ENCODE peak calls at places on chromosomes 1 and 21, in nine cellular contexts. One of them, this sample, is unnamed. For H3K36me3, the result is how much of the 10 kb centered on the place peaks cover.

GRCh38 chr1:216723274-216723780 is at the start of gene ESRRG:
- DNase-seq in PC-3: no peak
- DNase-seq in thyroid gland: peak
- DNase-seq in bronchial epithelial cell: peak
- DNase-seq in gastrocnemius medialis: peak
- DNase-seq in naive thymus-derived CD4-positive, alpha-beta T cell: no peak
- DNase-seq in IMR-90: peak
- DNase-seq in uterus: no peak
- DNase-seq in mucosa of descending colon: peak
- DNase-seq in this sample: peak

GRCh38 chr1:153881764-153882163 is 41.0 kb downstream of the GATAD2B start:
- DNase-seq in PC-3: no peak
- DNase-seq in thyroid gland: no peak
- DNase-seq in bronchial epithelial cell: no peak
- DNase-seq in gastrocnemius medialis: no peak
- DNase-seq in naive thymus-derived CD4-positive, alpha-beta T cell: no peak
- DNase-seq in IMR-90: peak
- DNase-seq in uterus: no peak
- DNase-seq in mucosa of descending colon: no peak
- DNase-seq in this sample: no peak

GRCh38 chr1:25148673-25149300 is 83.5 kb downstream of the SYF2 start:
- DNase-seq in PC-3: peak
- DNase-seq in thyroid gland: no peak
- DNase-seq in bronchial epithelial cell: peak
- DNase-seq in gastrocnemius medialis: no peak
- DNase-seq in naive thymus-derived CD4-positive, alpha-beta T cell: peak
- DNase-seq in IMR-90: no peak
- DNase-seq in uterus: no peak
- DNase-seq in mucosa of descending colon: peak
- DNase-seq in this sample: peak

GRCh38 chr1:121538943-121539575 is 354.3 kb downstream of the SRGAP2C start:
- DNase-seq in PC-3: no peak
- DNase-seq in thyroid gland: no peak
- DNase-seq in bronchial epithelial cell: peak
- DNase-seq in gastrocnemius medialis: no peak
- DNase-seq in naive thymus-derived CD4-positive, alpha-beta T cell: no peak
- DNase-seq in IMR-90: no peak
- DNase-seq in uterus: no peak
- DNase-seq in mucosa of descending colon: no peak
- DNase-seq in this sample: no peak

GRCh38 chr1:8818325-8818775 is 910 bp upstream of the RERE start:
- DNase-seq in PC-3: peak
- DNase-seq in thyroid gland: no peak
- DNase-seq in bronchial epithelial cell: peak
- DNase-seq in gastrocnemius medialis: peak
- DNase-seq in naive thymus-derived CD4-positive, alpha-beta T cell: no peak
- DNase-seq in IMR-90: peak
- DNase-seq in uterus: peak
- DNase-seq in mucosa of descending colon: peak
- DNase-seq in this sample: peak

GRCh38 chr1:57422271-57423134 is 1.4 kb downstream of the DAB1 start:
- DNase-seq in PC-3: no peak
- DNase-seq in thyroid gland: no peak
- DNase-seq in bronchial epithelial cell: no peak
- DNase-seq in gastrocnemius medialis: no peak
- DNase-seq in naive thymus-derived CD4-positive, alpha-beta T cell: no peak
- DNase-seq in IMR-90: peak
- DNase-seq in uterus: no peak
- DNase-seq in mucosa of descending colon: no peak
- DNase-seq in this sample: no peak

GRCh38 chr1:17335821-17336718 is 28.1 kb downstream of the PADI4 start:
- DNase-seq in PC-3: peak
- DNase-seq in thyroid gland: peak
- DNase-seq in bronchial epithelial cell: peak
- DNase-seq in gastrocnemius medialis: no peak
- DNase-seq in naive thymus-derived CD4-positive, alpha-beta T cell: peak
- DNase-seq in IMR-90: peak
- DNase-seq in uterus: no peak
- DNase-seq in mucosa of descending colon: peak
- DNase-seq in this sample: peak

GRCh38 chr1:31483012-31483946 is 70.3 kb downstream of the SERINC2 start:
- DNase-seq in PC-3: no peak
- DNase-seq in thyroid gland: no peak
- DNase-seq in bronchial epithelial cell: peak
- DNase-seq in gastrocnemius medialis: peak
- DNase-seq in naive thymus-derived CD4-positive, alpha-beta T cell: no peak
- DNase-seq in IMR-90: peak
- DNase-seq in uterus: no peak
- DNase-seq in mucosa of descending colon: peak
- DNase-seq in this sample: peak

GRCh38 chr1:94286864-94287437 is 49.6 kb upstream of the ARHGAP29 start:
- DNase-seq in PC-3: peak
- DNase-seq in thyroid gland: no peak
- DNase-seq in bronchial epithelial cell: no peak
- DNase-seq in gastrocnemius medialis: no peak
- DNase-seq in naive thymus-derived CD4-positive, alpha-beta T cell: no peak
- DNase-seq in IMR-90: no peak
- DNase-seq in uterus: no peak
- DNase-seq in mucosa of descending colon: no peak
- DNase-seq in this sample: no peak

GRCh38 chr1:81126989-81127571 is 673.7 kb upstream of the ADGRL2 start:
- DNase-seq in PC-3: no peak
- DNase-seq in thyroid gland: no peak
- DNase-seq in bronchial epithelial cell: no peak
- DNase-seq in gastrocnemius medialis: no peak
- DNase-seq in naive thymus-derived CD4-positive, alpha-beta T cell: no peak
- DNase-seq in IMR-90: peak
- DNase-seq in uterus: no peak
- DNase-seq in mucosa of descending colon: no peak
- DNase-seq in this sample: no peak

DNA sequence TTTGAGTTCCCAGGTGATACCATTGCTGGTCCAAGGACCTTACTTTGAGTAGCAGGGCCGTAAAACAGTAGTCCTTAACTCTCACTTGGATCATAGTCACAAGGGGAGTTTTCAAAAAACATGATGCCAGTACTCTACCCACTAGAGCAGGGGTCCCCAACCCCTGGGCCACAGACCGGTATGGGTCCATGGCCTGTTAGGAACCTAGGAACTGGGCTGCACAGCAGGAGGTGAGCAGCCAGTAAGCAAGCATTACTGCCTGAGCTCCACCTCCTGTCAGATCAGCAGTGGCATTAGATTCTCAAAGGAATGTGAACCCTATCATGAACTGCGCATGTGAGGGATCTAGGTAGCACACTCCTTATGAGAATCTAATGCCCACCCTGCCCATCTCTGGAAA is 39.7 kb upstream of the KCNQ4 start:
- DNase-seq in PC-3: no peak
- DNase-seq in thyroid gland: no peak
- DNase-seq in bronchial epithelial cell: no peak
- DNase-seq in gastrocnemius medialis: no peak
- DNase-seq in naive thymus-derived CD4-positive, alpha-beta T cell: no peak
- DNase-seq in IMR-90: no peak
- DNase-seq in uterus: no peak
- DNase-seq in mucosa of descending colon: no peak
- DNase-seq in this sample: no peak
- H3K36me3 ChIP-seq in PC-3: under half
- H3K36me3 ChIP-seq in thyroid gland: under half
- H3K36me3 ChIP-seq in bronchial epithelial cell: under half
- H3K36me3 ChIP-seq in gastrocnemius medialis: under half
- H3K36me3 ChIP-seq in naive thymus-derived CD4-positive, alpha-beta T cell: under half
- H3K36me3 ChIP-seq in IMR-90: under half
- H3K36me3 ChIP-seq in uterus: under half
- H3K36me3 ChIP-seq in mucosa of descending colon: under half
- H3K36me3 ChIP-seq in this sample: under half

GRCh38 chr1:226158983-226159382 is 27.6 kb downstream of the ACBD3 start:
- DNase-seq in PC-3: no peak
- DNase-seq in thyroid gland: no peak
- DNase-seq in bronchial epithelial cell: no peak
- DNase-seq in gastrocnemius medialis: no peak
- DNase-seq in naive thymus-derived CD4-positive, alpha-beta T cell: no peak
- DNase-seq in IMR-90: no peak
- DNase-seq in uterus: no peak
- DNase-seq in mucosa of descending colon: no peak
- DNase-seq in this sample: no peak
- H3K36me3 ChIP-seq in PC-3: half or more
- H3K36me3 ChIP-seq in thyroid gland: under half
- H3K36me3 ChIP-seq in bronchial epithelial cell: under half
- H3K36me3 ChIP-seq in gastrocnemius medialis: half or more
- H3K36me3 ChIP-seq in naive thymus-derived CD4-positive, alpha-beta T cell: under half
- H3K36me3 ChIP-seq in IMR-90: under half
- H3K36me3 ChIP-seq in uterus: under half
- H3K36me3 ChIP-seq in mucosa of descending colon: under half
- H3K36me3 ChIP-seq in this sample: under half

GRCh38 chr1:117879284-117879683 is 50.1 kb downstream of the GDAP2 start:
- DNase-seq in PC-3: no peak
- DNase-seq in thyroid gland: no peak
- DNase-seq in bronchial epithelial cell: no peak
- DNase-seq in gastrocnemius medialis: no peak
- DNase-seq in naive thymus-derived CD4-positive, alpha-beta T cell: no peak
- DNase-seq in IMR-90: no peak
- DNase-seq in uterus: no peak
- DNase-seq in mucosa of descending colon: no peak
- DNase-seq in this sample: no peak
- H3K36me3 ChIP-seq in PC-3: under half
- H3K36me3 ChIP-seq in thyroid gland: under half
- H3K36me3 ChIP-seq in bronchial epithelial cell: under half
- H3K36me3 ChIP-seq in gastrocnemius medialis: half or more
- H3K36me3 ChIP-seq in naive thymus-derived CD4-positive, alpha-beta T cell: under half
- H3K36me3 ChIP-seq in IMR-90: under half
- H3K36me3 ChIP-seq in uterus: under half
- H3K36me3 ChIP-seq in mucosa of descending colon: under half
- H3K36me3 ChIP-seq in this sample: under half

GRCh38 chr1:39758556-39759435 is 12.4 kb downstream of the OXCT2 start:
- DNase-seq in PC-3: no peak
- DNase-seq in thyroid gland: no peak
- DNase-seq in bronchial epithelial cell: no peak
- DNase-seq in gastrocnemius medialis: no peak
- DNase-seq in naive thymus-derived CD4-positive, alpha-beta T cell: no peak
- DNase-seq in IMR-90: no peak
- DNase-seq in uterus: no peak
- DNase-seq in mucosa of descending colon: no peak
- DNase-seq in this sample: no peak
- H3K36me3 ChIP-seq in PC-3: under half
- H3K36me3 ChIP-seq in thyroid gland: under half
- H3K36me3 ChIP-seq in bronchial epithelial cell: under half
- H3K36me3 ChIP-seq in gastrocnemius medialis: under half
- H3K36me3 ChIP-seq in naive thymus-derived CD4-positive, alpha-beta T cell: under half
- H3K36me3 ChIP-seq in IMR-90: under half
- H3K36me3 ChIP-seq in uterus: under half
- H3K36me3 ChIP-seq in mucosa of descending colon: under half
- H3K36me3 ChIP-seq in this sample: under half

DNA sequence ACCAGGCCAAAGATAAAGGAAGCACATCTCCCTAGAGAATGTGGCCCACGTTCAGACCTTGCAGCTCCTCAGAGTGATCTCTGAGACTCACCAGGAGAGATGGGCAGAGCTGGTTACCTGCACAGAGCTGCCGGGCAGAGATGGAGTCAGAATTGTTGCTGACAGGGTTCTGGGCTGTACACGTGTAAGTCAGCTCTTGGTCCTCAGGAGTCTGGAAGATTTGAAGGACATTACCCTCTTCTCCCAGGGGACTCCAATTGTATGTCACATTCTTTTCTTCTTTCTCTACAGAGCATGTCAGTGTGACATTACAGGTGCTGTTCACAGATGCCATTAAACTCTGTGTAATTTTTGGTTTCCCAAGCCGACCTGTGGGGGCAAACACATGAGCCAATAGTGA is 25.5 kb downstream of the CD84 start:
- DNase-seq in PC-3: no peak
- DNase-seq in thyroid gland: no peak
- DNase-seq in bronchial epithelial cell: no peak
- DNase-seq in gastrocnemius medialis: no peak
- DNase-seq in naive thymus-derived CD4-positive, alpha-beta T cell: no peak
- DNase-seq in IMR-90: no peak
- DNase-seq in uterus: no peak
- DNase-seq in mucosa of descending colon: no peak
- DNase-seq in this sample: no peak
- H3K36me3 ChIP-seq in PC-3: under half
- H3K36me3 ChIP-seq in thyroid gland: under half
- H3K36me3 ChIP-seq in bronchial epithelial cell: under half
- H3K36me3 ChIP-seq in gastrocnemius medialis: under half
- H3K36me3 ChIP-seq in naive thymus-derived CD4-positive, alpha-beta T cell: under half
- H3K36me3 ChIP-seq in IMR-90: under half
- H3K36me3 ChIP-seq in uterus: under half
- H3K36me3 ChIP-seq in mucosa of descending colon: under half
- H3K36me3 ChIP-seq in this sample: under half

DNA sequence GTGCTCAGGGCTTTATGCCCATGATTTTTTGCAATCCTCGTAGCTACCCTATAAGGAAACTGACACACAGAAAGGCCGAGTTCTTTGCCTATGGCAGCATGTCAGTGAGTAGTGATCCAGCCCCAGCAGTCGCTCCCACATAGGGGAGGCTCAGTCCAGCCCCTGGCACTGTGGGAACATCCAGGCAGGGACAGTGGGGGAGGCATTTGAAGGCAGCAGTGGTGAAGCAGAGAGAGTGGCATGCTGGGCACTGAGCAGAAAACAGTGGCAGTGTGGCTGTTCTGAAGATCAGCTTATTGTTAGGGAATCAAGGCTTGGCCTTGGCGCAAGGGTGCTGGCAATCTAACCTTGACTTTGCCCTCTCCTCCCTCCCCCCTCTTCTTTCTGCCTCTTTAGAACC is 176.1 kb downstream of the PGBD5 start:
- DNase-seq in PC-3: no peak
- DNase-seq in thyroid gland: no peak
- DNase-seq in bronchial epithelial cell: no peak
- DNase-seq in gastrocnemius medialis: no peak
- DNase-seq in naive thymus-derived CD4-positive, alpha-beta T cell: no peak
- DNase-seq in IMR-90: no peak
- DNase-seq in uterus: no peak
- DNase-seq in mucosa of descending colon: no peak
- DNase-seq in this sample: no peak
- H3K36me3 ChIP-seq in PC-3: half or more
- H3K36me3 ChIP-seq in thyroid gland: under half
- H3K36me3 ChIP-seq in bronchial epithelial cell: under half
- H3K36me3 ChIP-seq in gastrocnemius medialis: under half
- H3K36me3 ChIP-seq in naive thymus-derived CD4-positive, alpha-beta T cell: under half
- H3K36me3 ChIP-seq in IMR-90: half or more
- H3K36me3 ChIP-seq in uterus: under half
- H3K36me3 ChIP-seq in mucosa of descending colon: under half
- H3K36me3 ChIP-seq in this sample: under half

GRCh38 chr21:46308431-46308830 is 15.2 kb downstream of the C21orf58 start:
- DNase-seq in PC-3: no peak
- DNase-seq in thyroid gland: no peak
- DNase-seq in bronchial epithelial cell: no peak
- DNase-seq in gastrocnemius medialis: no peak
- DNase-seq in naive thymus-derived CD4-positive, alpha-beta T cell: no peak
- DNase-seq in IMR-90: no peak
- DNase-seq in uterus: no peak
- DNase-seq in mucosa of descending colon: no peak
- DNase-seq in this sample: no peak
- H3K36me3 ChIP-seq in PC-3: under half
- H3K36me3 ChIP-seq in thyroid gland: under half
- H3K36me3 ChIP-seq in bronchial epithelial cell: under half
- H3K36me3 ChIP-seq in gastrocnemius medialis: under half
- H3K36me3 ChIP-seq in naive thymus-derived CD4-positive, alpha-beta T cell: under half
- H3K36me3 ChIP-seq in IMR-90: under half
- H3K36me3 ChIP-seq in uterus: under half
- H3K36me3 ChIP-seq in mucosa of descending colon: under half
- H3K36me3 ChIP-seq in this sample: under half